ENCODE peak calls at places on chromosomes 1 and 21, in nine cellular contexts. K is erythroblast; H is iPS DF 6.9; L is stimulated activated effector memory CD8-positive, alpha-beta T cell treated with anti-CD3 and anti-CD28 coated beads, Interleukin-12 subunit alpha, Interleukin-12 subunit beta, amount 100 ng/mL, for 72 hours; G is A549; C is D721Med; Z is activated CD8-positive, alpha-beta T cell treated with anti-CD3 and anti-CD28 coated beads for 36 hours; X is NCI-H1105; D is activated CD4-positive, alpha-beta T cell treated with anti-CD3 and anti-CD28 coated beads for 36 hours. Y is an unnamed sample.
A peak's percentile ranks its signal among the peaks of the same experiment; 100 is the strongest.

GRCh38 chr1:24749257-24749656 is 4.0 kb downstream of the CLIC4 start:
- DNase-seq in L (no peak), K (no peak), X (no peak), D (no peak), H (no peak), Z (no peak), G (no peak), C (no peak), Y (no peak)

GRCh38 chr1:218344814-218345672 is at the start of gene TGFB2:
- DNase-seq in K (peak; percentile 86), L (no peak), G (peak; percentile 55), Z (peak; percentile 37), D (peak; percentile 44), H (no peak), X (no peak), C (no peak), Y (no peak)

GRCh38 chr1:11354893-11355593 is 82.0 kb downstream of the UBIAD1 start:
- DNase-seq in G (no peak), L (no peak), D (no peak), K (no peak), H (no peak), C (no peak), Z (no peak), X (peak; percentile 76), Y (no peak)

GRCh38 chr1:67717876-67718275 is 32.9 kb downstream of the GADD45A start:
- DNase-seq in X (no peak), L (no peak), G (no peak), H (no peak), C (no peak), D (no peak), K (no peak), Z (no peak), Y (no peak)

GRCh38 chr1:8020032-8020431 is 6.1 kb downstream of the ERRFI1 start:
- DNase-seq in X (no peak), G (no peak), H (no peak), L (no peak), K (no peak), Z (no peak), D (no peak), C (no peak), Y (peak; percentile 64)

GRCh38 chr1:234987415-234988159 is 141.1 kb downstream of the TOMM20 start:
- DNase-seq in G (peak; percentile 55), H (no peak), L (no peak), Z (peak; percentile 65), D (no peak), X (no peak), K (no peak), C (no peak), Y (no peak)

GRCh38 chr1:29822895-29823294 is 586.6 kb downstream of the PTPRU start:
- DNase-seq in H (no peak), G (no peak), K (no peak), Z (no peak), X (no peak), L (no peak), C (no peak), D (no peak), Y (no peak)

GRCh38 chr21:41374867-41375533 is 13.2 kb downstream of the MX2 start:
- DNase-seq in K (no peak), G (no peak), L (no peak), D (peak; percentile 78), H (no peak), Z (peak; percentile 65), X (no peak), C (no peak), Y (peak; percentile 6)

GRCh38 chr1:156448134-156448967 is 52.2 kb downstream of the MEF2D start:
- DNase-seq in C (no peak), Z (no peak), L (no peak), X (no peak), D (no peak), K (no peak), G (no peak), H (no peak), Y (no peak)

Y was measured in RKO.